ENCODE peak calls at places on chromosome 10, in eight cellular contexts. One of them, this sample, is unnamed.

GRCh38 chr10:50550291-50550839 is 73.4 kb downstream of the SGMS1 start:
- DNase-seq in fibroblast of pulmonary artery: peak; percentile 69
- DNase-seq in RPMI7951: no peak
- DNase-seq in amniotic stem cell: no peak
- DNase-seq in H9: no peak
- DNase-seq in CD4-positive, alpha-beta T cell: no peak
- DNase-seq in HCEC 1CT: no peak
- DNase-seq in AG09319: no peak
- DNase-seq in this sample: no peak

GRCh38 chr10:72173635-72174296 is 42.0 kb upstream of the ANAPC16 start:
- DNase-seq in amniotic stem cell: no peak
- DNase-seq in HCEC 1CT: peak; percentile 71
- DNase-seq in RPMI7951: peak; percentile 73
- DNase-seq in CD4-positive, alpha-beta T cell: no peak
- DNase-seq in H9: no peak
- DNase-seq in AG09319: no peak
- DNase-seq in fibroblast of pulmonary artery: no peak
- DNase-seq in this sample: peak; percentile 92

GRCh38 chr10:51770719-51771118 is 71.3 kb upstream of the CSTF2T start:
- DNase-seq in H9: no peak
- DNase-seq in AG09319: no peak
- DNase-seq in amniotic stem cell: no peak
- DNase-seq in fibroblast of pulmonary artery: peak; percentile 47
- DNase-seq in CD4-positive, alpha-beta T cell: no peak
- DNase-seq in RPMI7951: no peak
- DNase-seq in HCEC 1CT: peak; percentile 26
- DNase-seq in this sample: no peak

GRCh38 chr10:124647421-124648130 is 96.6 kb downstream of the FAM53B start:
- DNase-seq in HCEC 1CT: peak; percentile 25
- DNase-seq in H9: no peak
- DNase-seq in CD4-positive, alpha-beta T cell: peak; percentile 50
- DNase-seq in AG09319: no peak
- DNase-seq in RPMI7951: peak; percentile 62
- DNase-seq in fibroblast of pulmonary artery: peak; percentile 35
- DNase-seq in amniotic stem cell: no peak
- DNase-seq in this sample: peak; percentile 44

GRCh38 chr10:92695679-92696605 is 6.2 kb downstream of the HHEX start:
- DNase-seq in fibroblast of pulmonary artery: peak; percentile 58
- DNase-seq in CD4-positive, alpha-beta T cell: no peak
- DNase-seq in HCEC 1CT: peak; percentile 59
- DNase-seq in amniotic stem cell: peak; percentile 39
- DNase-seq in RPMI7951: no peak
- DNase-seq in H9: peak; percentile 52
- DNase-seq in AG09319: no peak
- DNase-seq in this sample: peak; percentile 79

GRCh38 chr10:96858706-96859050 is 26.6 kb downstream of the LCOR start:
- DNase-seq in amniotic stem cell: no peak
- DNase-seq in AG09319: no peak
- DNase-seq in RPMI7951: no peak
- DNase-seq in H9: no peak
- DNase-seq in CD4-positive, alpha-beta T cell: no peak
- DNase-seq in fibroblast of pulmonary artery: no peak
- DNase-seq in HCEC 1CT: no peak
- DNase-seq in this sample: no peak

GRCh38 chr10:71323407-71323806 is 4.3 kb downstream of the SLC29A3 start:
- DNase-seq in H9: no peak
- DNase-seq in amniotic stem cell: no peak
- DNase-seq in AG09319: no peak
- DNase-seq in HCEC 1CT: peak; percentile 21
- DNase-seq in RPMI7951: peak; percentile 20
- DNase-seq in CD4-positive, alpha-beta T cell: no peak
- DNase-seq in fibroblast of pulmonary artery: peak; percentile 34
- DNase-seq in this sample: no peak

GRCh38 chr10:43254199-43254730 is 12.6 kb downstream of the RASGEF1A start:
- DNase-seq in amniotic stem cell: no peak
- DNase-seq in HCEC 1CT: no peak
- DNase-seq in CD4-positive, alpha-beta T cell: no peak
- DNase-seq in fibroblast of pulmonary artery: no peak
- DNase-seq in H9: no peak
- DNase-seq in RPMI7951: no peak
- DNase-seq in AG09319: no peak
- DNase-seq in this sample: no peak

GRCh38 chr10:77943086-77943901 is 16.7 kb upstream of the DLG5 start:
- DNase-seq in fibroblast of pulmonary artery: peak; percentile 76
- DNase-seq in amniotic stem cell: peak; percentile 26
- DNase-seq in RPMI7951: peak; percentile 69
- DNase-seq in CD4-positive, alpha-beta T cell: no peak
- DNase-seq in H9: peak; percentile 84
- DNase-seq in HCEC 1CT: peak; percentile 81
- DNase-seq in AG09319: no peak
- DNase-seq in this sample: peak; percentile 84

GRCh38 chr10:60819271-60819670 is 41.0 kb downstream of the CDK1 start:
- DNase-seq in fibroblast of pulmonary artery: no peak
- DNase-seq in AG09319: no peak
- DNase-seq in H9: no peak
- DNase-seq in amniotic stem cell: no peak
- DNase-seq in HCEC 1CT: no peak
- DNase-seq in CD4-positive, alpha-beta T cell: no peak
- DNase-seq in RPMI7951: no peak
- DNase-seq in this sample: no peak